ENCODE peak calls at places on chromosome 22, in five cellular contexts. P is HEK293T, T is IMR-90, K is K562, F is GM12878. D is an unnamed sample.

GRCh38 chr22:19892249-19892879 is 37.7 kb upstream of the GNB1L start:
- DNase-seq in P (no peak), T (peak), K (peak), F (no peak), D (no peak)

GRCh38 chr22:39181356-39181755 is 28.9 kb upstream of the CBX7 start:
- DNase-seq in P (no peak), T (no peak), K (no peak), F (no peak), D (no peak)

GRCh38 chr22:50399751-50400331 is 56.7 kb downstream of the PPP6R2 start:
- DNase-seq in P (peak), T (no peak), K (peak), F (no peak), D (peak)

GRCh38 chr22:40585205-40585778 is 51.2 kb downstream of the MRTFA start:
- DNase-seq in P (no peak), T (no peak), K (no peak), F (no peak), D (no peak)

GRCh38 chr22:43375951-43376455 is 32.8 kb upstream of the SCUBE1 start:
- DNase-seq in P (no peak), T (peak), K (no peak), F (no peak), D (no peak)

GRCh38 chr22:23700706-23701105 is 9.9 kb downstream of the RGL4 start:
- DNase-seq in P (no peak), T (peak), K (no peak), F (no peak), D (no peak)

GRCh38 chr22:23109441-23109978 is 32.3 kb downstream of the RSPH14 start:
- DNase-seq in P (no peak), T (no peak), K (no peak), F (no peak), D (no peak)

GRCh38 chr22:22397292-22397870 is 111.2 kb downstream of the ZNF280B start:
- DNase-seq in P (no peak), T (no peak), K (peak), F (no peak), D (peak)

GRCh38 chr22:22986640-22987039 is 83.7 kb upstream of the GNAZ start:
- DNase-seq in P (no peak), T (no peak), K (no peak), F (no peak), D (no peak)

GRCh38 chr22:30250713-30251267 is 4.2 kb upstream of the LIF start:
- DNase-seq in P (no peak), T (peak), K (no peak), F (no peak), D (peak)

GRCh38 chr22:41359376-41359775 is 22.4 kb upstream of the TEF start:
- DNase-seq in P (no peak), T (no peak), K (no peak), F (no peak), D (no peak)

GRCh38 chr22:20885557-20886323 is 26.9 kb downstream of the SNAP29 start:
- DNase-seq in P (peak), T (peak), K (peak), F (no peak), D (peak)

GRCh38 chr22:50702821-50703725 is 30.4 kb downstream of the SHANK3 start:
- DNase-seq in P (no peak), T (no peak), K (no peak), F (no peak), D (no peak)

GRCh38 chr22:30208631-30209603 is 37.6 kb downstream of the LIF start:
- DNase-seq in P (no peak), T (peak), K (peak), F (no peak), D (no peak)

GRCh38 chr22:37103696-37104452 is 5.6 kb downstream of the TMPRSS6 start:
- DNase-seq in P (no peak), T (no peak), K (no peak), F (no peak), D (no peak)

GRCh38 chr22:23790819-23791736 is 4.3 kb downstream of the SMARCB1 start:
- DNase-seq in P (no peak), T (peak), K (no peak), F (no peak), D (no peak)

GRCh38 chr22:50308597-50308935 is 1.1 kb upstream of the PLXNB2 start:
- DNase-seq in P (no peak), T (peak), K (peak), F (no peak), D (peak)

GRCh38 chr22:37604875-37605274 is 3.8 kb upstream of the GGA1 start:
- DNase-seq in P (no peak), T (no peak), K (no peak), F (no peak), D (no peak)

GRCh38 chr22:31141551-31141950 is 1.2 kb upstream of the PLA2G3 start:
- DNase-seq in P (no peak), T (no peak), K (no peak), F (no peak), D (no peak)

GRCh38 chr22:38706101-38706884 is 549 bp downstream of the GTPBP1 start:
- DNase-seq in P (peak), T (peak), K (no peak), F (no peak), D (no peak)

GRCh38 chr22:33919591-33920501 is at the start of gene LARGE1:
- DNase-seq in P (peak), T (peak), K (peak), F (no peak), D (peak)

GRCh38 chr22:41725510-41726110 is 26.3 kb downstream of the MEI1 start:
- DNase-seq in P (no peak), T (peak), K (peak), F (no peak), D (peak)

GRCh38 chr22:21917206-21917958 is 35.3 kb downstream of the PPM1F start:
- DNase-seq in P (no peak), T (no peak), K (no peak), F (no peak), D (no peak)

GRCh38 chr22:39405346-39406085 is 5.9 kb downstream of the TAB1 start:
- DNase-seq in P (no peak), T (peak), K (no peak), F (no peak), D (no peak)

GRCh38 chr22:50190182-50190951 is 4.7 kb downstream of the TRABD start:
- DNase-seq in P (no peak), T (no peak), K (peak), F (peak), D (peak)

GRCh38 chr22:39520874-39521857 is 804 bp downstream of the ATF4 start:
- DNase-seq in P (peak), T (peak), K (peak), F (no peak), D (no peak)

GRCh38 chr22:28594784-28595324 is 84.8 kb downstream of the TTC28 start:
- DNase-seq in P (peak), T (peak), K (peak), F (no peak), D (peak)

GRCh38 chr22:38353701-38354100 is 36.5 kb upstream of the CSNK1E start:
- DNase-seq in P (no peak), T (no peak), K (no peak), F (no peak), D (no peak)

GRCh38 chr22:22955866-22956535 is 68.4 kb downstream of the IGLL5 start:
- DNase-seq in P (peak), T (peak), K (peak), F (no peak), D (peak)

GRCh38 chr22:20865869-20866445 is 7.2 kb downstream of the SNAP29 start:
- DNase-seq in P (no peak), T (no peak), K (peak), F (no peak), D (no peak)

GRCh38 chr22:42277232-42277753 is 6.8 kb upstream of the TCF20 start:
- DNase-seq in P (no peak), T (no peak), K (no peak), F (no peak), D (no peak)

GRCh38 chr22:45717787-45718186 is 46.2 kb downstream of the ATXN10 start:
- DNase-seq in P (no peak), T (peak), K (no peak), F (no peak), D (no peak)
- TF ChIP-seq BHLHE40 in P (no peak), T (no peak), K (no peak), F (no peak), D (no peak)

GRCh38 chr22:48753381-48753730 is 1074.3 kb downstream of the BRD1 start:
- DNase-seq in P (no peak), T (no peak), K (no peak), F (no peak), D (no peak)

GRCh38 chr22:48750826-48751440 is 1076.7 kb downstream of the BRD1 start:
- DNase-seq in P (no peak), T (no peak), K (no peak), F (no peak), D (no peak)

GRCh38 chr22:48751539-48752437 is 1075.9 kb downstream of the BRD1 start:
- DNase-seq in P (no peak), T (no peak), K (no peak), F (no peak), D (no peak)

GRCh38 chr22:48753752-48754517 is 1073.7 kb downstream of the BRD1 start:
- DNase-seq in P (no peak), T (no peak), K (no peak), F (no peak), D (no peak)

GRCh38 chr22:48752451-48753380 is 1075.0 kb downstream of the BRD1 start:
- DNase-seq in P (no peak), T (no peak), K (no peak), F (no peak), D (no peak)
- TF ChIP-seq BHLHE40 in P (no peak), T (no peak), K (no peak), F (no peak), D (no peak)

DNA sequence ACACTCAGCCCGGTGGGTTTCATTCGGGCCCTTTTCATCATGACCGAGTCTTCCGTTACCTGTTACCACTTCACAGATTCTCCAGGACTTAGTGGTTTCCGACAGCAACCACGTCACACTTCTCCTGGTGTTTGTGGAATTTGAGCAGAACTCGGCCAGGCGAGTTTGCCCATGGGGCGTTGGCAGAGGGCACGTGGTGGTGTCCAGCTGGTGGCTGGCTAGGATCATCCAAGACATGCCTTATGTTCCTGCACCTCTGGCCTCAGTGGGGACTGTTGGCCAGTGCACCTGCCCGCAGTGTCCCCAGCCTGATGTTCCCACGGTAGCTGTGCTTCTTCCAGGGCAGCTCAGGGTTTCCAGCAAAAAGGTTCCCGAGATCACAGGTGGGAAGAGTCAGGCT is 87.3 kb downstream of the ARHGAP8 start:
- DNase-seq in P (no peak), T (no peak), K (no peak), F (no peak), D (no peak)
- TF ChIP-seq BHLHE40 in P (no peak), T (no peak), K (no peak), F (no peak), D (no peak)

GRCh38 chr22:25779890-25780289 is 37.9 kb downstream of the MYO18B start:
- DNase-seq in P (no peak), T (no peak), K (no peak), F (no peak), D (no peak)
- TF ChIP-seq BHLHE40 in P (no peak), T (no peak), K (no peak), F (no peak), D (no peak)

GRCh38 chr22:45009881-45010531 is at the start of gene PHF21B:
- DNase-seq in P (peak), T (peak), K (peak), F (no peak), D (peak)

GRCh38 chr22:45006873-45007246 is 2.9 kb downstream of the PHF21B start:
- DNase-seq in P (peak), T (no peak), K (peak), F (no peak), D (no peak)

GRCh38 chr22:45008853-45009751 is 703 bp downstream of the PHF21B start:
- DNase-seq in P (no peak), T (no peak), K (peak), F (no peak), D (peak)

GRCh38 chr22:45007247-45007945 is 2.4 kb downstream of the PHF21B start:
- DNase-seq in P (peak), T (peak), K (peak), F (no peak), D (peak)

GRCh38 chr22:45007946-45008852 is 1.6 kb downstream of the PHF21B start:
- DNase-seq in P (no peak), T (no peak), K (peak), F (no peak), D (peak)
- TF ChIP-seq BHLHE40 in P (no peak), T (no peak), K (no peak), F (no peak), D (no peak)

GRCh38 chr22:46250783-46251125 is 661 bp upstream of the CDPF1 start:
- DNase-seq in P (no peak), T (no peak), K (no peak), F (no peak), D (no peak)
- TF ChIP-seq BHLHE40 in P (no peak), T (no peak), K (no peak), F (no peak), D (no peak)

GRCh38 chr22:46694423-46695170 is 43.5 kb downstream of the CERK start:
- DNase-seq in P (no peak), T (no peak), K (no peak), F (no peak), D (no peak)

GRCh38 chr22:46693634-46694422 is 44.2 kb downstream of the CERK start:
- DNase-seq in P (no peak), T (no peak), K (no peak), F (no peak), D (no peak)

GRCh38 chr22:46696614-46697013 is 41.4 kb downstream of the CERK start:
- DNase-seq in P (no peak), T (no peak), K (no peak), F (no peak), D (no peak)

GRCh38 chr22:46696225-46696518 is 41.9 kb downstream of the CERK start:
- DNase-seq in P (no peak), T (no peak), K (no peak), F (no peak), D (no peak)

GRCh38 chr22:46695346-46696224 is 42.5 kb downstream of the CERK start:
- DNase-seq in P (no peak), T (no peak), K (no peak), F (no peak), D (no peak)
- TF ChIP-seq BHLHE40 in P (no peak), T (no peak), K (no peak), F (no peak), D (no peak)

D was measured in A549.